ENCODE peak calls at places on chromosomes 2 and 18, in five cellular contexts. E, V, S, N and P are unnamed samples.

GRCh38 chr2:101121174-101121573 is 30.0 kb downstream of the TBC1D8 start:
- DNase-seq in E (no peak), S (no peak), V (no peak), N (no peak), P (no peak)

GRCh38 chr2:84938194-84938879 is 32.6 kb upstream of the KCMF1 start:
- DNase-seq in V (peak), N (no peak), E (no peak), S (peak), P (no peak)

GRCh38 chr2:50126077-50126476 is 905.9 kb downstream of the NRXN1 start:
- DNase-seq in V (no peak), S (no peak), N (no peak), E (no peak), P (no peak)

GRCh38 chr2:110126926-110127325 is 11.3 kb upstream of the MALL start:
- DNase-seq in N (no peak), V (peak), E (no peak), S (no peak), P (no peak)

GRCh38 chr2:134623796-134624195 is 95.0 kb downstream of the TMEM163 start:
- DNase-seq in E (no peak), N (no peak), V (no peak), S (peak), P (no peak)

GRCh38 chr2:145652051-145652450 is 1132.1 kb upstream of the ZEB2 start:
- DNase-seq in S (no peak), N (no peak), V (no peak), E (no peak), P (no peak)

GRCh38 chr2:101253713-101254085 is 1.0 kb downstream of the CNOT11 start:
- DNase-seq in V (no peak), N (no peak), E (no peak), S (no peak), P (no peak)

GRCh38 chr2:239441261-239441701 is 40.5 kb upstream of the HDAC4 start:
- DNase-seq in V (no peak), E (no peak), N (no peak), S (no peak), P (no peak)

GRCh38 chr2:159712929-159713575 is 746 bp downstream of the MARCHF7 start:
- DNase-seq in N (no peak), E (no peak), S (no peak), V (peak), P (no peak)

GRCh38 chr2:67799889-67800288 is 262.9 kb downstream of the C1D start:
- DNase-seq in V (no peak), E (no peak), S (no peak), N (no peak), P (no peak)

GRCh38 chr2:11368059-11368572 is 23.7 kb upstream of the ROCK2 start:
- DNase-seq in E (no peak), V (no peak), S (no peak), N (no peak), P (no peak)

GRCh38 chr2:112750560-112750843 is 13.9 kb downstream of the CKAP2L start:
- DNase-seq in V (no peak), N (no peak), S (no peak), E (no peak), P (no peak)

GRCh38 chr2:119208791-119209203 is 14.8 kb upstream of the STEAP3 start:
- DNase-seq in N (no peak), E (no peak), V (no peak), S (no peak), P (no peak)

GRCh38 chr2:168999668-169000213 is 31.4 kb downstream of the ABCB11 start:
- DNase-seq in N (no peak), E (no peak), V (no peak), S (no peak), P (no peak)

GRCh38 chr18:51486735-51487366 is 289.4 kb upstream of the MEX3C start:
- DNase-seq in V (no peak), N (no peak), E (no peak), S (no peak), P (no peak)

GRCh38 chr2:169683054-169683424 is 11.2 kb downstream of the CFAP210 start:
- DNase-seq in V (no peak), E (no peak), N (no peak), S (no peak), P (no peak)

GRCh38 chr2:134788417-134788816 is 50.0 kb upstream of the ACMSD start:
- DNase-seq in N (no peak), E (no peak), S (no peak), V (no peak), P (no peak)

GRCh38 chr2:207487650-207488315 is 42.0 kb upstream of the CREB1 start:
- DNase-seq in E (no peak), V (no peak), N (no peak), S (no peak), P (no peak)

GRCh38 chr2:88206665-88207347 is 36.7 kb downstream of the THNSL2 start:
- DNase-seq in N (no peak), V (peak), S (no peak), E (no peak), P (no peak)

GRCh38 chr18:11119962-11120361 is 29.4 kb downstream of the PIEZO2 start:
- DNase-seq in S (no peak), E (no peak), V (peak), N (no peak), P (no peak)

GRCh38 chr2:97673187-97673914 is 3.8 kb downstream of the C2orf92 start:
- DNase-seq in E (no peak), N (peak), S (no peak), V (no peak), P (no peak)

GRCh38 chr18:12048827-12049175 is 44.8 kb upstream of the ANKRD62 start:
- DNase-seq in N (no peak), V (no peak), S (no peak), E (no peak), P (no peak)

GRCh38 chr2:235054497-235054896 is 102.7 kb downstream of the SH3BP4 start:
- DNase-seq in N (no peak), V (no peak), S (no peak), E (no peak), P (no peak)

GRCh38 chr2:65343381-65343780 is 89.0 kb downstream of the SPRED2 start:
- DNase-seq in N (no peak), V (no peak), E (no peak), S (no peak), P (no peak)

GRCh38 chr18:48820483-48821250 is 130.1 kb downstream of the SMAD7 start:
- DNase-seq in E (peak), S (peak), N (no peak), V (no peak), P (peak)

GRCh38 chr2:27171351-27171848 is 22.6 kb downstream of the TCF23 start:
- DNase-seq in E (no peak), S (no peak), N (no peak), V (peak), P (no peak)

DNA sequence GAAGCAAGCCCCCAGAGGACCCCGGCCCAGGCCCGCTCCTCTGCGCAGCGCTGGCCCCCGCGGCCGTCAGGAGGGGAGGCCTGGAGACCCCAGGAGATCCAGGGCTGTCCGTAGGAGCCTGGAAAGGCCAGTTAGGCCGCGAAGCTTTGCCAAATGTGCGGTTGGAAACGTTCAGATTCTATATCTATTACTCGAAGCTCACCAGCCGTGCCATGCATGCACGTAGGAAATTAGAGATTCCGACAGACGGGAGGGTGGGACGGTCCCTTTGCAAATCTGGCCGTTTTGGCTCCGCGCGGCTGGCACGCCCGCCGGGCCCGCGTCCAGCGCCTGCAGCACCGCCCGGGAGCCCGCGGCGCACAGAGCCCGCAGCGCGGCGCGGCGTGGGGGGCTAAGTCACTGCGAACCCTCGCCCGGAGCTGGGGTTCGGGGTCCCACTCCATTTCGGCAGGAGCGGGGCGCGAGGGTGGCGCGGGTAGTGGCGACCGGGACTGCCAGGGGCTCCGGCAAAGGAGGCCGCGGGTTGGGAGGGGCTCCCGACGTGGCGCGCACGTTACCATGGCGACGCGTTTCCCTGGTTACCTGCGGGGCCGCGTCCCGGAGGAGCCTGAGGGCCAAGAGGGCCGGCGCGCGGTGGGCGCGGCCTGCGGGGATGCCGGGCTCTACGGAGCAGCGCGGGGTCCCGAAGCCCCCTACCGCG is 488.6 kb upstream of the SMIM21 start:
- DNase-seq in S (no peak), E (peak), V (no peak), N (peak), P (peak)
- TF ChIP-seq ATF2 in S (no peak), E (no peak), V (no peak), N (no peak), P (no peak)

GRCh38 chr18:8264861-8265411 is 344.3 kb upstream of the RAB12 start:
- DNase-seq in N (no peak), S (no peak), V (peak), E (no peak), P (no peak)
- TF ChIP-seq ATF2 in N (no peak), S (no peak), V (no peak), E (no peak), P (no peak)

DNA sequence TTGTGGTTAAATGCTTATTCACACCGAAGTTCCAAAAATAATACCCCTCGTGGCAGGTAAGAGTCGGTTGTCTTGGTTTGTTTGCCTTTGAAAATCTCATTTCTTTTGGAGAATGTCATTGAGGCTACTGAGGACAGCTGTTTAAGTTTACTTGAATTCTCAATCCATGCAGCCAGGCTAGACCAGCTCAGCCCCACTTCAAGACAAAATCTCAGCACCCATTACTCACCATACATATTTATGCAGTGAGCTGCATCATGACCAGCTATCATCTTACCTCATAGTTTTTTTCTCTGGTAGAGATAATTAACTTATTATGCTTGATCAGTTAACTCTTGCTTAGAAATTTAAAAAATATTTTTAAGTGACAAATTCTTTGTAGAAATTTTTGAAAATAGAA is 115.9 kb downstream of the HAUS1 start:
- DNase-seq in E (no peak), S (no peak), V (no peak), N (no peak), P (no peak)
- TF ChIP-seq ATF2 in E (no peak), S (no peak), V (no peak), N (no peak), P (no peak)

DNA sequence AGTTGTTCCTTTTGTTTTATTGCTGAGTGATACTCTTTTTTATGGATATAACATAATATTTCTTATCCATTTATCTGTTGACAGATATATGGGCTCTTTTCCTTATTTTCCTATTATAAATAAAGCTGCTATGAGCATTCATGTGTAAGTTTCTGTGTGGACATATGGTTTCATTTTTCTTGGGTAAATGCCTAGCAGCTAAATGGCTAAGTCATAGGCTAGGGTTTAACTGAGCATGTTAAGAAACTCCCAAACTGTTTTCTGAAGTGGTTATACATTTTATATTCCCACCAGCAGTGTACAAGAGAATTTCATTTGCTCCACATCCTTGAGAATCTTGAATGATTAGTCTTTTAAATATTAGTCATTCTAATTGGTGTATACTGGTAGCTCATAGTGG is 786.6 kb upstream of the CDH2 start:
- DNase-seq in E (no peak), S (no peak), V (no peak), N (no peak), P (no peak)
- TF ChIP-seq ATF2 in E (no peak), S (no peak), V (no peak), N (no peak), P (no peak)

GRCh38 chr2:241009601-241010530 is 11.4 kb downstream of the SNED1 start:
- DNase-seq in S (no peak), N (no peak), V (no peak), E (peak), P (no peak)

GRCh38 chr2:241007880-241008710 is 9.7 kb downstream of the SNED1 start:
- DNase-seq in S (no peak), E (no peak), N (no peak), V (no peak), P (no peak)

GRCh38 chr2:241008711-241009121 is 10.3 kb downstream of the SNED1 start:
- DNase-seq in S (no peak), E (no peak), V (no peak), N (no peak), P (no peak)

GRCh38 chr2:241010531-241011295 is 12.3 kb downstream of the SNED1 start:
- DNase-seq in N (no peak), V (no peak), S (no peak), E (no peak), P (no peak)

DNA sequence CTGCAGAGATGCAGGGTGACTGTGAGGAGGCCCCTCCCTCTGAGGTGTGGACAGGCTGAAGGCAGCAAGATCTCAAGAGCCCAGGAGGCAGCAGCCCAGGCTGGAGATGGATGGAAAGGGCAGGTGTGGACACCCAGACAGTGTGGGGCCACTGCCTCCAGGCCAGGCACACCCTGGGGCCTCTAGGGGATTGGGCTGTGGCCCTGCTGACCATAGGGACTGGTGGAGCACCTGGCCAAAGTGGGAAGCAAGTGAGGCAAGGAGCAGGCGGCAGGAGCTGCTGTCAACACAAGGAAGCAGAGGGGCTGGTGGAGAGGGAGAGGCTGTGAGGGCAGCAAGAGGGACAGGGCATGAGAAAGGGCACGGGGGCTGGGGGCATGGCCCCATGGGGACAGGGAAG is 10.8 kb downstream of the SNED1 start:
- DNase-seq in N (no peak), V (no peak), E (no peak), S (no peak), P (no peak)
- TF ChIP-seq ATF2 in N (no peak), V (no peak), E (no peak), S (no peak), P (no peak)